ENCODE peak calls at places on chromosomes 2 and 18, in five cellular contexts. One of them, this sample, is unnamed.

GRCh38 chr2:68757081-68757480 is 22.5 kb downstream of the ARHGAP25 start:
- DNase-seq in neuronal stem cell: no peak
- DNase-seq in H1: no peak
- DNase-seq in H9: no peak
- DNase-seq in mesenchymal stem cell: no peak
- DNase-seq in this sample: no peak

GRCh38 chr2:177056540-177056939 is 156.1 kb upstream of the HNRNPA3 start:
- DNase-seq in neuronal stem cell: no peak
- DNase-seq in H1: no peak
- DNase-seq in H9: peak
- DNase-seq in mesenchymal stem cell: no peak
- DNase-seq in this sample: no peak

GRCh38 chr2:31547485-31547884 is 33.3 kb downstream of the SRD5A2 start:
- DNase-seq in neuronal stem cell: no peak
- DNase-seq in H1: no peak
- DNase-seq in H9: no peak
- DNase-seq in mesenchymal stem cell: no peak
- DNase-seq in this sample: no peak

GRCh38 chr2:119760876-119761275 is 1.2 kb downstream of the PTPN4 start:
- DNase-seq in neuronal stem cell: no peak
- DNase-seq in H1: no peak
- DNase-seq in H9: no peak
- DNase-seq in mesenchymal stem cell: peak
- DNase-seq in this sample: no peak

GRCh38 chr2:218319813-218320360 is 27.6 kb upstream of the TMBIM1 start:
- DNase-seq in neuronal stem cell: no peak
- DNase-seq in H1: no peak
- DNase-seq in H9: no peak
- DNase-seq in mesenchymal stem cell: no peak
- DNase-seq in this sample: no peak

GRCh38 chr18:25896178-25896780 is 194.1 kb downstream of the SS18 start:
- DNase-seq in neuronal stem cell: peak
- DNase-seq in H1: no peak
- DNase-seq in H9: no peak
- DNase-seq in mesenchymal stem cell: peak
- DNase-seq in this sample: peak

GRCh38 chr2:237149425-237149824 is 63.7 kb downstream of the COPS8 start:
- DNase-seq in neuronal stem cell: no peak
- DNase-seq in H1: no peak
- DNase-seq in H9: no peak
- DNase-seq in mesenchymal stem cell: peak
- DNase-seq in this sample: no peak

GRCh38 chr2:48356701-48357322 is 173.1 kb upstream of the STON1 start:
- DNase-seq in neuronal stem cell: no peak
- DNase-seq in H1: no peak
- DNase-seq in H9: no peak
- DNase-seq in mesenchymal stem cell: peak
- DNase-seq in this sample: no peak

GRCh38 chr2:111050701-111051376 is 69.9 kb upstream of the BCL2L11 start:
- DNase-seq in neuronal stem cell: no peak
- DNase-seq in H1: no peak
- DNase-seq in H9: no peak
- DNase-seq in mesenchymal stem cell: no peak
- DNase-seq in this sample: no peak

GRCh38 chr2:54289942-54290702 is 34.1 kb upstream of the TSPYL6 start:
- DNase-seq in neuronal stem cell: no peak
- DNase-seq in H1: no peak
- DNase-seq in H9: no peak
- DNase-seq in mesenchymal stem cell: no peak
- DNase-seq in this sample: no peak

GRCh38 chr2:162261032-162261945 is 18.0 kb upstream of the FAP start:
- DNase-seq in neuronal stem cell: no peak
- DNase-seq in H1: no peak
- DNase-seq in H9: no peak
- DNase-seq in mesenchymal stem cell: peak
- DNase-seq in this sample: no peak

GRCh38 chr2:170747921-170748320 is 22.3 kb upstream of the ERICH2 start:
- DNase-seq in neuronal stem cell: no peak
- DNase-seq in H1: no peak
- DNase-seq in H9: no peak
- DNase-seq in mesenchymal stem cell: peak
- DNase-seq in this sample: no peak

GRCh38 chr2:239937866-239938640 is 87.1 kb downstream of the NDUFA10 start:
- DNase-seq in neuronal stem cell: no peak
- DNase-seq in H1: no peak
- DNase-seq in H9: peak
- DNase-seq in mesenchymal stem cell: no peak
- DNase-seq in this sample: no peak

GRCh38 chr2:46066591-46066990 is 230.6 kb upstream of the EPAS1 start:
- DNase-seq in neuronal stem cell: no peak
- DNase-seq in H1: no peak
- DNase-seq in H9: no peak
- DNase-seq in mesenchymal stem cell: peak
- DNase-seq in this sample: no peak

GRCh38 chr2:38074047-38074774 is 1.7 kb downstream of the CYP1B1 start:
- DNase-seq in neuronal stem cell: no peak
- DNase-seq in H1: no peak
- DNase-seq in H9: peak
- DNase-seq in mesenchymal stem cell: peak
- DNase-seq in this sample: no peak

GRCh38 chr2:196160101-196160500 is 11.3 kb downstream of the STK17B start:
- DNase-seq in neuronal stem cell: no peak
- DNase-seq in H1: no peak
- DNase-seq in H9: peak
- DNase-seq in mesenchymal stem cell: peak
- DNase-seq in this sample: peak

GRCh38 chr2:163732718-163733117 is 3.1 kb downstream of the FIGN start:
- DNase-seq in neuronal stem cell: no peak
- DNase-seq in H1: no peak
- DNase-seq in H9: no peak
- DNase-seq in mesenchymal stem cell: peak
- DNase-seq in this sample: no peak

GRCh38 chr18:59902993-59903610 is 3.3 kb downstream of the PMAIP1 start:
- DNase-seq in neuronal stem cell: no peak
- DNase-seq in H1: no peak
- DNase-seq in H9: no peak
- DNase-seq in mesenchymal stem cell: no peak
- DNase-seq in this sample: no peak

GRCh38 chr2:75646583-75647425 is at the start of gene MRPL19:
- DNase-seq in neuronal stem cell: peak
- DNase-seq in H1: peak
- DNase-seq in H9: peak
- DNase-seq in mesenchymal stem cell: peak
- DNase-seq in this sample: peak

GRCh38 chr2:109143214-109144187 is 14.5 kb downstream of the SH3RF3 start:
- DNase-seq in neuronal stem cell: no peak
- DNase-seq in H1: no peak
- DNase-seq in H9: no peak
- DNase-seq in mesenchymal stem cell: no peak
- DNase-seq in this sample: no peak

GRCh38 chr2:69092857-69093256 is 79.9 kb downstream of the ANTXR1 start:
- DNase-seq in neuronal stem cell: no peak
- DNase-seq in H1: no peak
- DNase-seq in H9: no peak
- DNase-seq in mesenchymal stem cell: no peak
- DNase-seq in this sample: no peak

GRCh38 chr2:221245772-221246171 is 326.3 kb downstream of the EPHA4 start:
- DNase-seq in neuronal stem cell: no peak
- DNase-seq in H1: no peak
- DNase-seq in H9: no peak
- DNase-seq in mesenchymal stem cell: no peak
- DNase-seq in this sample: no peak

GRCh38 chr2:197011777-197012641 is 85.5 kb upstream of the PGAP1 start:
- DNase-seq in neuronal stem cell: no peak
- DNase-seq in H1: no peak
- DNase-seq in H9: no peak
- DNase-seq in mesenchymal stem cell: peak
- DNase-seq in this sample: peak

GRCh38 chr18:74949611-74950010 is 259.3 kb downstream of the PTGR3 start:
- DNase-seq in neuronal stem cell: no peak
- DNase-seq in H1: no peak
- DNase-seq in H9: no peak
- DNase-seq in mesenchymal stem cell: no peak
- DNase-seq in this sample: no peak

GRCh38 chr2:36277876-36278523 is 77.6 kb upstream of the CRIM1 start:
- DNase-seq in neuronal stem cell: no peak
- DNase-seq in H1: no peak
- DNase-seq in H9: no peak
- DNase-seq in mesenchymal stem cell: peak
- DNase-seq in this sample: no peak

GRCh38 chr2:215392164-215392563 is 43.7 kb downstream of the FN1 start:
- DNase-seq in neuronal stem cell: no peak
- DNase-seq in H1: no peak
- DNase-seq in H9: no peak
- DNase-seq in mesenchymal stem cell: no peak
- DNase-seq in this sample: no peak

GRCh38 chr2:101912545-101912944 is 79.2 kb upstream of the IL1R2 start:
- DNase-seq in neuronal stem cell: no peak
- DNase-seq in H1: no peak
- DNase-seq in H9: no peak
- DNase-seq in mesenchymal stem cell: no peak
- DNase-seq in this sample: no peak

GRCh38 chr2:38586926-38587325 is 15.8 kb downstream of the HNRNPLL start:
- DNase-seq in neuronal stem cell: no peak
- DNase-seq in H1: no peak
- DNase-seq in H9: no peak
- DNase-seq in mesenchymal stem cell: peak
- DNase-seq in this sample: no peak

GRCh38 chr2:102368461-102369109 is 13.0 kb downstream of the IL18R1 start:
- DNase-seq in neuronal stem cell: no peak
- DNase-seq in H1: no peak
- DNase-seq in H9: no peak
- DNase-seq in mesenchymal stem cell: no peak
- DNase-seq in this sample: no peak

GRCh38 chr2:227545990-227546389 is 52.7 kb upstream of the SCYGR2 start:
- DNase-seq in neuronal stem cell: no peak
- DNase-seq in H1: no peak
- DNase-seq in H9: peak
- DNase-seq in mesenchymal stem cell: no peak
- DNase-seq in this sample: peak

GRCh38 chr18:39166776-39167175 is 1601.2 kb upstream of the CELF4 start:
- DNase-seq in neuronal stem cell: no peak
- DNase-seq in H1: no peak
- DNase-seq in H9: no peak
- DNase-seq in mesenchymal stem cell: peak
- DNase-seq in this sample: peak

GRCh38 chr2:206531996-206532543 is 88.7 kb downstream of the ADAM23 start:
- DNase-seq in neuronal stem cell: no peak
- DNase-seq in H1: no peak
- DNase-seq in H9: no peak
- DNase-seq in mesenchymal stem cell: peak
- DNase-seq in this sample: no peak

GRCh38 chr2:44479127-44479887 is 117.6 kb downstream of the CAMKMT start:
- DNase-seq in neuronal stem cell: peak
- DNase-seq in H1: peak
- DNase-seq in H9: peak
- DNase-seq in mesenchymal stem cell: peak
- DNase-seq in this sample: peak

GRCh38 chr2:105600949-105601708 is 143.6 kb upstream of the NCK2 start:
- DNase-seq in neuronal stem cell: no peak
- DNase-seq in H1: no peak
- DNase-seq in H9: no peak
- DNase-seq in mesenchymal stem cell: no peak
- DNase-seq in this sample: no peak

GRCh38 chr2:210210185-210210584 is 15.1 kb downstream of the ACADL start:
- DNase-seq in neuronal stem cell: no peak
- DNase-seq in H1: no peak
- DNase-seq in H9: no peak
- DNase-seq in mesenchymal stem cell: no peak
- DNase-seq in this sample: no peak

GRCh38 chr2:207926133-207927076 is 98.9 kb downstream of the PLEKHM3 start:
- DNase-seq in neuronal stem cell: no peak
- DNase-seq in H1: no peak
- DNase-seq in H9: no peak
- DNase-seq in mesenchymal stem cell: peak
- DNase-seq in this sample: no peak
- H2BK5ac ChIP-seq in neuronal stem cell: no peak
- H2BK5ac ChIP-seq in H1: no peak
- H2BK5ac ChIP-seq in H9: no peak
- H2BK5ac ChIP-seq in mesenchymal stem cell: no peak
- H2BK5ac ChIP-seq in this sample: no peak

DNA sequence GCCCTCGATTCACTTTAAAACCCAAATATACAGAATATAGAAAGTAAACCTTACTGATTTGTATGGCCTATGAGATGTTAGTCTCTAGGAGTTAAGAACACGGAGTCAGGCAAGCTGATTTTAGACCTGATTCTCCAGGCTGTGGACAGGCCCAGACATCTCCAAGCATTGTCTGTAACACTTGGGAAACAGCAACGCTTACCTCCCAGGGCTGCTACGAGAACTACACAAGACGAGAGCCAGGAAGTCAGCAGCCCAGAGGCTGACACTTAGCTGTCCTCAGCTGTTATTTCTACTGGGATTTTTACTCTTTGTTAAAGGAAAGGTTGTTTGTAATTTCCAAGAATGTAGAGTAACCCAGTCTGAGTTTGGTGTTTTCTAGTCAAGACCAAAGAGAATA is 123.5 kb downstream of the LAMA1 start:
- DNase-seq in neuronal stem cell: no peak
- DNase-seq in H1: no peak
- DNase-seq in H9: no peak
- DNase-seq in mesenchymal stem cell: peak
- DNase-seq in this sample: no peak
- H2BK12ac ChIP-seq in neuronal stem cell: no peak
- H2BK12ac ChIP-seq in H1: no peak
- H2BK12ac ChIP-seq in H9: no peak
- H2BK12ac ChIP-seq in mesenchymal stem cell: no peak
- H2BK12ac ChIP-seq in this sample: no peak

DNA sequence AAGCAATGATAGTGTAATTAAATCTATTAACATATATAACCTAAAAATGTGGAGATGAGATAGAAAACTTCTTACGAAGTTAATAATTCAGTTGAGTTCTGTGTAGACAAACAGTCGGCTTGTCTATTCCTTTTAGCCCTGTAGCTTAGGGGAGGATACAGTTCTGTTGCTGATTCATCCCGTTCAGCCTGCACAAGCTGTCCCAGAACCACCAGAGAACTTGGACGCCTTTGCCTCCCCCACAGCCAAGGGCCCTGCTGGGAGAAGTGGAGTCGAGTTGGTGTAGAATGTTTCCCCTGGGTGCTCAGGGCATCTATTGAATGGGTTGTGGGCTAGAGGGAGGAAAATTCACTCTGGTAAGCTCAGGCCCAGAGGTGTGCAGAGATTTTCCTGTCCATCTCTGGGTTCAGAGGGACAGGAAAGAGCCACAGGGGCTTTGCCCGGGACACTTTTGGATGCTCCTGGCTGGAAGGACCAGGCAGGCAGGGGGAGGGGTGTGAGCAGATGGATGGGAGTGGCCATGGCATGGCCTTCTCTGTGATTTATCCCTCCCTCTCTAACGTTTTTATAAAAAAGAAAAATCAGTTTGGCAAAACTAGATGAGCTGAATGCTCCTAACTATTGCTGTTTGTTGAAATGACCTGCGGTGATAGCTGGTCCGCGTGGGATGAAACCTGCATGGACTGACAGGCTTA is 42.8 kb upstream of the GALR1 start:
- DNase-seq in neuronal stem cell: no peak
- DNase-seq in H1: no peak
- DNase-seq in H9: no peak
- DNase-seq in mesenchymal stem cell: peak
- DNase-seq in this sample: no peak
- H2BK5ac ChIP-seq in neuronal stem cell: no peak
- H2BK5ac ChIP-seq in H1: no peak
- H2BK5ac ChIP-seq in H9: no peak
- H2BK5ac ChIP-seq in mesenchymal stem cell: no peak
- H2BK5ac ChIP-seq in this sample: no peak

GRCh38 chr18:36428431-36429029 is 131.0 kb downstream of the FHOD3 start:
- DNase-seq in neuronal stem cell: no peak
- DNase-seq in H1: no peak
- DNase-seq in H9: no peak
- DNase-seq in mesenchymal stem cell: no peak
- DNase-seq in this sample: peak
- H2BK12ac ChIP-seq in neuronal stem cell: no peak
- H2BK12ac ChIP-seq in H1: no peak
- H2BK12ac ChIP-seq in H9: no peak
- H2BK12ac ChIP-seq in mesenchymal stem cell: no peak
- H2BK12ac ChIP-seq in this sample: peak